ENCODE peak calls at places on chromosomes 5 and 9, in eight cellular contexts. V is foreskin keratinocyte, C is left ventricle myocardium inferior, W is stomach, B is heart left ventricle, D is lower lobe of right lung, K is Peyer's patch, P is pancreas. Q is an unnamed sample.

GRCh38 chr9:35834260-35835215 is 5.5 kb downstream of the TMEM8B start:
- DNase-seq in P (no peak), C (no peak), V (no peak), K (no peak), D (no peak), W (no peak), B (no peak), Q (no peak)

GRCh38 chr9:89408628-89409101 is 89.2 kb downstream of the SEMA4D start:
- DNase-seq in B (no peak), P (no peak), K (peak), D (no peak), W (no peak), V (no peak), C (no peak), Q (no peak)

GRCh38 chr5:23627976-23628375 is 120.6 kb downstream of the PRDM9 start:
- DNase-seq in P (no peak), W (no peak), V (no peak), K (no peak), C (no peak), B (no peak), D (no peak), Q (no peak)

GRCh38 chr9:34337404-34337803 is 8.0 kb downstream of the NUDT2 start:
- DNase-seq in D (no peak), P (no peak), V (no peak), K (no peak), W (no peak), B (no peak), C (no peak), Q (no peak)

GRCh38 chr5:179680780-179681411 is at the start of gene CBY3:
- DNase-seq in P (no peak), D (no peak), C (no peak), B (no peak), K (no peak), W (no peak), V (peak), Q (peak)

GRCh38 chr9:34566972-34567371 is 22.6 kb downstream of the CNTFR start:
- DNase-seq in C (no peak), D (no peak), V (no peak), W (no peak), P (no peak), B (peak), K (no peak), Q (no peak)

GRCh38 chr5:96823900-96824351 is 16.2 kb upstream of the ERAP1 start:
- DNase-seq in K (no peak), W (no peak), B (no peak), V (peak), C (no peak), P (no peak), D (no peak), Q (peak)

GRCh38 chr5:181198905-181199519 is 6.0 kb downstream of the TRIM7 start:
- DNase-seq in P (no peak), K (no peak), D (no peak), B (no peak), C (no peak), W (no peak), V (no peak), Q (no peak)

GRCh38 chr5:106584268-106584667 is 1086.5 kb downstream of the EFNA5 start:
- DNase-seq in K (no peak), C (no peak), B (no peak), D (no peak), W (no peak), P (no peak), V (peak), Q (no peak)

GRCh38 chr9:97740848-97741821 is 44.0 kb upstream of the XPA start:
- DNase-seq in D (peak), C (peak), P (peak), B (peak), W (peak), K (peak), V (peak), Q (no peak)

GRCh38 chr9:27726244-27727141 is 153.2 kb upstream of the C9orf72 start:
- DNase-seq in D (no peak), V (peak), K (no peak), B (peak), W (peak), C (peak), P (peak), Q (no peak)

GRCh38 chr5:140169410-140169809 is 5.6 kb upstream of the CYSTM1 start:
- DNase-seq in W (no peak), D (no peak), K (no peak), P (no peak), B (no peak), V (no peak), C (no peak), Q (no peak)

GRCh38 chr5:39063037-39063436 is 11.2 kb downstream of the RICTOR start:
- DNase-seq in D (no peak), W (no peak), V (no peak), B (no peak), P (no peak), C (no peak), K (no peak), Q (no peak)

GRCh38 chr5:160360310-160360709 is 10.1 kb downstream of the C1QTNF2 start:
- DNase-seq in D (no peak), V (no peak), W (no peak), B (no peak), C (no peak), P (no peak), K (no peak), Q (no peak)

GRCh38 chr9:18499987-18500386 is 26.0 kb downstream of the ADAMTSL1 start:
- DNase-seq in C (no peak), P (no peak), V (peak), K (no peak), B (no peak), W (no peak), D (no peak), Q (no peak)

GRCh38 chr5:127206320-127207113 is 84.1 kb upstream of the MEGF10 start:
- DNase-seq in C (no peak), K (no peak), D (no peak), B (no peak), P (no peak), W (no peak), V (peak), Q (peak)

GRCh38 chr5:94577466-94578245 is 40.7 kb downstream of the KIAA0825 start:
- DNase-seq in B (no peak), V (no peak), P (no peak), C (no peak), D (no peak), W (no peak), K (no peak), Q (no peak)

DNA sequence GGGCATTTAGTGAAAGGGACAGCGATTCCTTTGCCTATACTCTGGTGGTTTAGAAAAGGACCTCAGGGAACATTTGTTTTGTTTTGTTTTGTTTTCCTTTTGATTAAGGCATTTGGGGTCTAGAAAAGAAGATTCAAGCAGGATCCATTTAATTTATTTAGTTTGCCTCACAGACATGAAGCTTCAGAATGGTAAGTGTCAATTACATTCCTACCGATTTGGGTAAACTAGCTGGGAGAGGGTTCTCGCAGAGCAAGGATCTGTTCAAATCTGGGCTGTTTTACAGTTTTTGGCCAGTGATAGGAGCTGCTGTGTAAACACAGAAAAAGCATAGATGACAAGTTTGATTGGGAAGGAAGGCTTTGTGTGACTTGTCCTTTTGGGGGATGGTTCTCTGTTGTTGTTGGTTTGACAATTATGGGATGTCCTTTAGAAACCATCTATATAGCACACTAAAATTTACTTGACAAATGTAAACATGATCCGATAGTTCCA is 470.3 kb upstream of the WWC1 start:
- DNase-seq in C (no peak), D (no peak), P (no peak), W (no peak), K (no peak), B (no peak), V (peak), Q (no peak)
- H3K27ac ChIP-seq in C (no peak), D (no peak), P (no peak), W (no peak), K (no peak), B (no peak), V (peak), Q (no peak)

GRCh38 chr9:78296208-78296892 is 575 bp upstream of the PSAT1 start:
- DNase-seq in W (peak), B (peak), C (peak), K (no peak), D (peak), P (peak), V (peak), Q (peak)

GRCh38 chr9:78298046-78298511 is 1.2 kb downstream of the PSAT1 start:
- DNase-seq in P (peak), B (no peak), V (no peak), D (no peak), K (no peak), C (no peak), W (no peak), Q (no peak)

GRCh38 chr9:78295731-78296130 is 1.2 kb upstream of the PSAT1 start:
- DNase-seq in V (no peak), P (no peak), W (no peak), B (no peak), D (no peak), C (no peak), K (no peak), Q (no peak)

GRCh38 chr9:78296893-78297671 is at the start of gene PSAT1:
- DNase-seq in K (peak), C (peak), P (peak), V (peak), B (peak), D (peak), W (peak), Q (peak)

DNA sequence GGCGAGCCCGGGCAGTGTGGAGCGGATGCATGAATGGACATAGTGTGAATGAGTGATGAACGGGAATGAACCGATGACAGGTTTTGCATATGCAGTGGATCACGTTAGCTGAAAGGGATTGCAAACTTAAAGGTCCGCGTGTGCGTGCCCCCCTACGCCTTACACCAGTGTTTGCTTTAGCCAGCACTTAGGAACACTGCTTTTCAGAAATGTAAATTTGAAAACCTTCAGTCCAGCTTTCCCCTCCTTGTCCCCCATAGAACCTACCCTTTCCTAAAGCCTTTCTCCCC is 692 bp downstream of the PSAT1 start:
- DNase-seq in W (no peak), V (no peak), K (no peak), D (no peak), P (no peak), C (no peak), B (no peak), Q (peak)
- H3K27ac ChIP-seq in W (peak), V (no peak), K (no peak), D (no peak), P (peak), C (no peak), B (no peak), Q (peak)

GRCh38 chr5:13505326-13505725 is 439.2 kb downstream of the DNAH5 start:
- DNase-seq in K (no peak), W (no peak), D (no peak), C (no peak), P (no peak), V (no peak), B (no peak), Q (no peak)

GRCh38 chr5:13516195-13516594 is 428.3 kb downstream of the DNAH5 start:
- DNase-seq in P (no peak), C (no peak), W (peak), B (no peak), D (no peak), V (peak), K (no peak), Q (no peak)

GRCh38 chr5:13511442-13511841 is 433.0 kb downstream of the DNAH5 start:
- DNase-seq in C (no peak), B (no peak), P (no peak), D (no peak), V (peak), W (no peak), K (no peak), Q (no peak)

GRCh38 chr5:13508559-13508958 is 435.9 kb downstream of the DNAH5 start:
- DNase-seq in P (no peak), W (no peak), K (no peak), C (no peak), D (no peak), B (no peak), V (peak), Q (no peak)

DNA sequence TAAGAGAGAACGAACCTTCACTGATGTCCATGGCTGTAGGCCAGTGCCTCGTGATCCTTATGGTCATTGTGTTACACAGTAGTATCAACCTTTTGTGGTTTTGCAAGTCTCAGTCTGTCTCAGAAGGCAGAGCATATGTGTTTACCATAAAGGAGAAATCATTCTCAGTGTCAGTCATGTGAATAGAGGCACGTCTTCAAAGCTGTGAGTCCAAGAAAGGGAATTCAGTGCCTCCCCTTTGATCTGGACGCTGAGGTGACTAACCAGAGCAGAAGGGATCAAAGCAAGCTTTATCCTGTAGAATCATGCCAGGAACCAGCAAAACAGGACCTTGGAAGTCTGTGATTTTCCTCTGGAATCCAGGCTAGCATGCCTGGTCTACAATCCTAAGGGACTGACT is 433.9 kb downstream of the DNAH5 start:
- DNase-seq in B (no peak), D (no peak), C (no peak), K (no peak), V (peak), W (no peak), P (no peak), Q (no peak)
- H3K27ac ChIP-seq in B (no peak), D (no peak), C (no peak), K (no peak), V (no peak), W (no peak), P (no peak), Q (no peak)

GRCh38 chr5:139156814-139157213 is 41.4 kb downstream of the SIL1 start:
- DNase-seq in K (no peak), D (no peak), W (no peak), P (no peak), B (no peak), C (no peak), V (no peak), Q (no peak)

GRCh38 chr5:139155333-139155732 is 42.8 kb downstream of the SIL1 start:
- DNase-seq in V (no peak), K (no peak), W (no peak), B (no peak), C (no peak), P (no peak), D (no peak), Q (no peak)

GRCh38 chr5:139162448-139162847 is 35.7 kb downstream of the SIL1 start:
- DNase-seq in V (no peak), D (no peak), C (no peak), K (no peak), P (no peak), W (no peak), B (no peak), Q (no peak)

GRCh38 chr5:139151902-139152301 is 46.3 kb downstream of the SIL1 start:
- DNase-seq in V (no peak), C (no peak), P (no peak), D (no peak), W (no peak), B (no peak), K (no peak), Q (no peak)

GRCh38 chr5:139157556-139157955 is 40.6 kb downstream of the SIL1 start:
- DNase-seq in D (no peak), C (no peak), V (no peak), W (no peak), P (no peak), B (no peak), K (no peak), Q (peak)
- H3K27ac ChIP-seq in D (no peak), C (no peak), V (no peak), W (no peak), P (no peak), B (no peak), K (no peak), Q (peak)

DNA sequence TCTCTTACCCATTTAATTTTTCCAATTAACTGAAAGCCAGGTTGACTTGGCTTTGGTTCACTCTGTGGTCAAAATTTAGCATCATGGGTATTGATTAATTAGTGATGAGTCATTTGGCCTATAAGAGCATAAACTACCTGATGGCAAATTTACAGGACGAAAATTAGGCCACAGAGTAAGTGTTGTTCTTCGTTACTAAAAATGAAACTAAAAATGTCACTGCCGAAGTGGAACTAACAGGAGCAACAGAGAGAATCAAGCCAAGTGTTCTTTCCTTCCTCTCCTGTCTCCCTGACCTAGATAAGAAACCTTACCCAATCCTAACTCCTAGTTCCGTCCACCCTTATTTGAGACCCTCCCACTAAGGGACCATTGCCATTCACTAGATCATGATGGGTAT is 176.9 kb downstream of the RAB3C start:
- DNase-seq in W (no peak), P (no peak), B (no peak), C (no peak), V (no peak), D (no peak), K (no peak), Q (no peak)
- H3K27ac ChIP-seq in W (no peak), P (peak), B (no peak), C (peak), V (no peak), D (no peak), K (peak), Q (no peak)

DNA sequence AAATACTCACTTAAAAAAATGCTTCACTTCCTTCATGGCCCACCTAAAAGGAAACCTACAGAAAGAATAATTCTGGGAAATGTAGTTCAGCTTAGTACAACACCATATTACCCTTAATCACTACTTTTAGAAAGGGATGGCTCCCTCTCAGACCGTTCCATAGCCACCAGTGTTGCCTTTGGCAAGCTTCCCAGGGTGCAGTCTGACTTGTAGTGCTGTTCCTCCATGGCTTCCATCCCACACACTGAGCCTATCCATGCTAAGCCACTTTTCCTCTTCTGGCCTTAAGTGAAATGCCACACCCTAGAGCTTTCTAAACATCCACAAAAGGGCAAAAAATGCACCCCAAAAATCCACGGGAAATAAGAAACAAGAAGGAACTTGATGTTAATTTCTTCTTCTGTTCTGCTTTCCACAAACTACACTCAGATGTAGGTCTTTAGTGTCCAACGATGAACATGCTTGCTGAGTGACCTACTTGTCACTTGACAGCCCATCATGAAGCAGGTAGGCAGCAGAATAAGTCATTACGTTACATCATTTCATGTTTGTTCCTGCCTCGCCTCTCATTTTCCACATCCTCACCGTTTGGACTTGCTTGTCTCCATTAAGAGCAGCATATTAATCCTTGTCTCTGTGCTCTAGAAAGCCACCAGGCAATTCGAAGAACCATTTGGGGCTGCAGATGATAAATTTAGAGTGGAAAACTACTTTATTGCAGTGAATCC is 391.1 kb upstream of the GRAMD2B start:
- DNase-seq in V (peak), B (peak), C (peak), K (no peak), D (no peak), W (peak), P (no peak), Q (no peak)
- H3K27ac ChIP-seq in V (no peak), B (no peak), C (peak), K (no peak), D (no peak), W (no peak), P (no peak), Q (no peak)

GRCh38 chr9:4663956-4664355 is 1.9 kb downstream of the PLPP6 start:
- DNase-seq in V (no peak), P (no peak), K (no peak), D (no peak), C (no peak), B (no peak), W (no peak), Q (no peak)
- H3K27ac ChIP-seq in V (no peak), P (peak), K (peak), D (peak), C (no peak), B (no peak), W (peak), Q (no peak)

GRCh38 chr9:4494806-4495205 is 4.5 kb downstream of the SLC1A1 start:
- DNase-seq in P (no peak), V (no peak), D (no peak), W (no peak), B (no peak), K (no peak), C (no peak), Q (no peak)

GRCh38 chr9:4495537-4495936 is 5.3 kb downstream of the SLC1A1 start:
- DNase-seq in V (no peak), P (no peak), W (no peak), C (no peak), K (no peak), B (no peak), D (no peak), Q (no peak)

GRCh38 chr9:4497855-4498254 is 7.6 kb downstream of the SLC1A1 start:
- DNase-seq in P (no peak), K (no peak), C (no peak), V (no peak), D (no peak), W (no peak), B (no peak), Q (no peak)

GRCh38 chr9:4497395-4497794 is 7.1 kb downstream of the SLC1A1 start:
- DNase-seq in W (no peak), V (no peak), B (no peak), K (no peak), D (no peak), C (no peak), P (no peak), Q (no peak)

GRCh38 chr9:4496497-4496896 is 6.2 kb downstream of the SLC1A1 start:
- DNase-seq in C (no peak), V (no peak), K (no peak), D (no peak), P (no peak), B (no peak), W (no peak), Q (no peak)
- H3K27ac ChIP-seq in C (no peak), V (no peak), K (no peak), D (no peak), P (no peak), B (no peak), W (no peak), Q (no peak)

GRCh38 chr9:108544866-108545265 is 310.9 kb downstream of the ACTL7B start:
- DNase-seq in V (no peak), C (no peak), B (no peak), K (no peak), W (no peak), D (no peak), P (no peak), Q (no peak)
- H3K27ac ChIP-seq in V (peak), C (no peak), B (no peak), K (no peak), W (no peak), D (no peak), P (no peak), Q (no peak)

GRCh38 chr9:70478963-70479641 is 64.6 kb upstream of the KLF9 start:
- DNase-seq in V (no peak), W (peak), B (no peak), C (no peak), K (no peak), P (peak), D (peak), Q (peak)

GRCh38 chr9:70479880-70480291 is 65.4 kb upstream of the KLF9 start:
- DNase-seq in K (no peak), V (peak), P (peak), B (no peak), W (peak), C (no peak), D (peak), Q (peak)

GRCh38 chr9:70480405-70480980 is 66.0 kb upstream of the KLF9 start:
- DNase-seq in C (peak), D (peak), B (peak), P (peak), W (peak), K (peak), V (peak), Q (no peak)

GRCh38 chr9:70484232-70485130 is 70.0 kb upstream of the KLF9 start:
- DNase-seq in D (no peak), B (no peak), K (no peak), V (peak), P (peak), C (no peak), W (peak), Q (peak)

GRCh38 chr9:70481471-70481870 is 67.0 kb upstream of the KLF9 start:
- DNase-seq in P (no peak), C (no peak), V (no peak), K (no peak), W (no peak), B (no peak), D (no peak), Q (no peak)
- H3K27ac ChIP-seq in P (peak), C (peak), V (no peak), K (peak), W (peak), B (peak), D (peak), Q (no peak)

Q was measured in PC-9.